ENCODE peak calls at places on chromosomes 3 and 15, in ten cellular contexts. H is HCT116, C is pancreas, Y is HepG2, X is uterus, E is cardiac muscle cell, Z is IMR-90, D is lung, Q is mammary epithelial cell, B is adrenal gland. W is an unnamed sample. For H3K4me1 and H3K27me3, the result is how much of the 10 kb centered on the place peaks cover.

GRCh38 chr3:70090322-70090913 is 90.9 kb downstream of the SAMMSON start:
- DNase-seq in H (no peak), Q (no peak), Y (no peak), E (peak), X (no peak), C (no peak), D (no peak), B (no peak), Z (peak), W (no peak)

GRCh38 chr3:112757197-112757596 is 89.5 kb downstream of the CD200R1L start:
- DNase-seq in X (no peak), Z (no peak), Q (peak), E (no peak), D (no peak), B (no peak), Y (no peak), H (no peak), C (no peak), W (peak)

GRCh38 chr15:90553248-90553745 is 23.6 kb downstream of the CRTC3 start:
- DNase-seq in B (peak), Z (peak), C (no peak), Q (no peak), X (peak), E (no peak), D (no peak), H (no peak), Y (no peak), W (no peak)

GRCh38 chr15:68313501-68314390 is 36.2 kb downstream of the FEM1B start:
- DNase-seq in Z (no peak), X (peak), E (no peak), B (peak), C (no peak), Y (no peak), H (no peak), Q (no peak), D (no peak), W (no peak)

GRCh38 chr15:35019401-35020327 is 31.6 kb upstream of the ZNF770 start:
- DNase-seq in D (peak), B (peak), Z (peak), E (no peak), Q (peak), Y (no peak), H (peak), X (peak), C (peak), W (peak)

GRCh38 chr15:41899854-41900442 is 6.1 kb upstream of the SPTBN5 start:
- DNase-seq in Q (no peak), Y (no peak), H (no peak), B (no peak), E (no peak), X (no peak), D (no peak), Z (no peak), C (no peak), W (no peak)

GRCh38 chr3:116000315-116000714 is 377.0 kb downstream of the GAP43 start:
- DNase-seq in Z (peak), Q (peak), D (no peak), Y (peak), B (peak), X (no peak), C (no peak), H (peak), E (no peak), W (peak)

GRCh38 chr3:169150874-169151273 is 512.6 kb downstream of the MECOM start:
- DNase-seq in E (no peak), Q (no peak), D (no peak), X (no peak), C (no peak), H (no peak), Z (peak), B (no peak), Y (no peak), W (no peak)

GRCh38 chr15:85482896-85483295 is 102.5 kb downstream of the AKAP13 start:
- DNase-seq in Y (no peak), X (peak), B (no peak), H (no peak), E (no peak), C (no peak), Q (peak), D (no peak), Z (peak), W (peak)

GRCh38 chr3:188397766-188398705 is 244.1 kb downstream of the LPP start:
- DNase-seq in H (no peak), Q (no peak), Z (no peak), Y (no peak), E (peak), C (no peak), B (no peak), X (no peak), D (no peak), W (no peak)

GRCh38 chr3:113148307-113148703 is 63.1 kb upstream of the BOC start:
- DNase-seq in E (no peak), C (no peak), Q (peak), X (peak), Y (no peak), H (no peak), B (no peak), D (no peak), Z (no peak), W (no peak)

GRCh38 chr15:95557226-95558046 is 773.1 kb upstream of the NR2F2 start:
- DNase-seq in D (no peak), Q (peak), X (peak), B (peak), Z (peak), Y (peak), C (no peak), E (no peak), H (peak), W (peak)

DNA sequence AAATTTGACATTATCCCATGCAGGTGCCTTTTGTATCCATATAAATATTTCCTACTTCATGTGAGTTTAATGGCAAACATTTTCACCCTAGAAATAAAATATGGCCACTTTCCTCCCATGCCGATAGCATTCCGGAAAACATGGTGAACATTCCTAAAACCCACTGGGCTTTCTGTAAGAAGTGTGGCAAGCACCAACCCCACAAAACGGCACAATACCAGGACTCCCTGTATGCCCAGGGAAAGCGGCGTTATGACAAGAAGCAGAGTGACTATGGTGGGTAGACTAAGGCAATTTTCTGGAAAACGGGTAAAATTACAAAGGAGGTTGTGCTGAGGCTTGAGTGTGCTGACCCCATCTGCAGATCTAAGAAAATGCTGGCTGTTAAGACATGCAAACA is 7.6 kb downstream of the ANXA2 start:
- DNase-seq in Y (no peak), H (no peak), C (no peak), B (no peak), Z (no peak), Q (no peak), E (no peak), D (no peak), X (no peak), W (no peak)
- H3K4me1 ChIP-seq in Y (half or more), H (half or more), C (under half), B (under half), Z (under half), Q (half or more), E (under half), D (under half), X (under half), W (under half)

GRCh38 chr3:14440531-14441239 is 38.3 kb downstream of the SLC6A6 start:
- DNase-seq in X (no peak), Z (peak), B (no peak), H (no peak), C (no peak), Y (no peak), Q (no peak), D (no peak), E (peak), W (no peak)

GRCh38 chr3:14438929-14439328 is 36.5 kb downstream of the SLC6A6 start:
- DNase-seq in C (no peak), Y (no peak), X (no peak), Q (no peak), D (no peak), B (no peak), Z (no peak), H (no peak), E (no peak), W (no peak)

GRCh38 chr3:14438262-14438661 is 35.9 kb downstream of the SLC6A6 start:
- DNase-seq in Y (no peak), Q (no peak), D (no peak), H (no peak), Z (no peak), B (no peak), C (no peak), X (no peak), E (no peak), W (no peak)

GRCh38 chr3:14440168-14440518 is 37.7 kb downstream of the SLC6A6 start:
- DNase-seq in D (no peak), X (no peak), E (no peak), B (no peak), Z (no peak), H (no peak), Y (no peak), C (no peak), Q (no peak), W (no peak)

DNA sequence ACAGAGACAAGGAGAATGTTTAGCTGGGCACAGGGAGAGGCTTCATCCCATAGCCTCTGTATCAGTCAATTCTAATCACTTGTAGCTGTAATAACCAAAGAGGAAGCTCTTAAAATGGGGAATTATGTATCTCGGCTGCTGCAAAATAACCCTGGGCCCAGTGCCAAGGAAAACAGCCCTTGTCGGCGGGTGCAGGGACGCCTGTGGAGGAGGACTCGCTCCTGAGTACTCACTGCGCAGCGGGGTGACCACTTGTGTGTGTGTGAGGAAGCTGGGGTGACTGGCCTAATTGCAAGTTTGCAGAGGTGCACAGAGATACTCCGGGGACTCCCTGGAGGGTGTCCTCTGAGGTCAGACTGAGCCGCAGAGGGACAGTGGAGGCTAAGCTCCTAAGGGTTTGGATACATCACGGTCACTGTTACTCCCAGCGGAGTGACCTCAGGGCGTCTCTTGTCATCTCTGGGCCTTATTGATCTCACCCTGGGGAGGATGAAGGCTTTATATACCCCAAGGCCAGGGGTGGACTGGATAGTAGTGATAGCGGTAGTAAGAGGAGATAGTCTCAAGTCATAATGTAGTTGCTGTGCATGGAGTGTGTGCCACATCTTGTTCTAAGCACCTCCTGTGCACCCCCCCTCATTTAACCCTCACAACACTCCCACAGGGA is 37.2 kb downstream of the SLC6A6 start:
- DNase-seq in B (peak), X (peak), Y (no peak), H (no peak), C (peak), E (no peak), D (peak), Q (no peak), Z (peak), W (no peak)
- TF ChIP-seq CTCF in B (no peak), X (no peak), Y (no peak), H (no peak), C (no peak), E (no peak), D (no peak), Q (no peak), Z (no peak), W (no peak)

GRCh38 chr15:79310612-79310984 is 314 bp upstream of the TMED3 start:
- DNase-seq in H (no peak), Y (peak), Z (peak), Q (peak), C (no peak), D (no peak), E (no peak), B (no peak), X (no peak), W (peak)

GRCh38 chr15:79310985-79311900 is at the start of gene TMED3:
- DNase-seq in H (peak), E (peak), Y (peak), Q (peak), B (peak), C (peak), Z (peak), X (peak), D (peak), W (peak)

GRCh38 chr15:79311901-79312553 is 1.1 kb downstream of the TMED3 start:
- DNase-seq in D (no peak), C (no peak), Y (no peak), Q (no peak), Z (no peak), E (no peak), X (no peak), H (no peak), B (no peak), W (no peak)

GRCh38 chr15:79307251-79307650 is 3.7 kb upstream of the TMED3 start:
- DNase-seq in Z (no peak), E (no peak), Y (no peak), B (no peak), H (no peak), Q (no peak), D (no peak), X (no peak), C (no peak), W (no peak)

DNA sequence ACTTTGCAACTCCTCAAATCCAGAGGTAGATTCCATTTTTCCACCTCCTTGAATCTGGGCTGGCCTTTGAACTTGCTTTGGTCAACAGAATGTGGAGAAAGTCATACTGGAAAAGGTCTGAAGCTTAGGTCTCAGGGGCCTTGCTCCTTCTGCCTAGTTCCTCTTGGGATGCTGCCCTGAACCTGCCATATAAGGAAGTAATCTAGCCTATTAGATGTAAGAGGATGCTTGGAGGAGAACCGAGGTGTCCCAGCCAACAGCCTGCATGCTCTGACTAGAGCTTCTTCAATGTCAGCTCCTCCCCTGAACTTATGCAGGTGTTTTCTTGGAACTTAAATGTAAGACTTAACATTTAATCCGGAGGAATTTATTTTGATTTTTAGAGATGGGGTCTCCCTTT is 2.0 kb upstream of the TMED3 start:
- DNase-seq in Z (no peak), D (no peak), X (no peak), E (no peak), Y (no peak), B (no peak), Q (no peak), C (no peak), H (no peak), W (no peak)
- H3K27me3 ChIP-seq in Z (under half), D (under half), X (under half), E (half or more), Y (under half), B (under half), Q (under half), C (under half), H (under half), W (half or more)

GRCh38 chr15:31446546-31446945 is 119.9 kb downstream of the KLF13 start:
- DNase-seq in D (peak), H (no peak), X (no peak), Z (no peak), E (no peak), B (no peak), Y (no peak), Q (no peak), C (no peak), W (no peak)

GRCh38 chr15:31442203-31443090 is 115.8 kb downstream of the KLF13 start:
- DNase-seq in D (no peak), H (no peak), E (no peak), Z (peak), C (no peak), Y (no peak), Q (peak), X (peak), B (no peak), W (peak)

GRCh38 chr15:31448635-31448979 is 122.0 kb downstream of the KLF13 start:
- DNase-seq in H (no peak), C (no peak), B (no peak), D (peak), Z (no peak), X (peak), Q (no peak), E (no peak), Y (no peak), W (no peak)

GRCh38 chr15:31447893-31448634 is 121.4 kb downstream of the KLF13 start:
- DNase-seq in Q (no peak), B (no peak), E (no peak), Y (no peak), D (no peak), X (no peak), Z (no peak), H (no peak), C (no peak), W (no peak)

DNA sequence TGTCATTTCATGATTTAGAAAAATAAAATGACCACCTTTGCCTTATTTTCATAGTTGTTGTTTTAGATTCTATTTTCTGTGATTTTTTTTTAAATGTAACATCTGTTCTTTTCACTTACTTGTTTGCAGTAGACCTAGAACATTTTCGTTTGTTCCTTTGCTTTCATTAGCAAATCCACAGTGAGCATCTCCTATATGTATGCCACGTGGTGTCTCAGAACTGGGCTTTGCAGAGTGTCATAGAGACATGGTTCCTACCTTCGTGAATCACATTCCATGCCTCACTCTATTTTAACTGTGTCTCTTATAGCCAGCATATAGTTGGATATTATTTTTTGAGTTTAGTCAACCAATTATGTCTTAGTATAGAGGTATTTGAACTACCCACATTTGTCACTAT is 118.2 kb downstream of the KLF13 start:
- DNase-seq in X (no peak), Q (no peak), B (no peak), E (no peak), Z (no peak), H (no peak), C (no peak), Y (no peak), D (no peak), W (no peak)
- H3K4me1 ChIP-seq in X (under half), Q (under half), B (under half), E (under half), Z (under half), H (under half), C (under half), Y (under half), D (under half), W (under half)

DNA sequence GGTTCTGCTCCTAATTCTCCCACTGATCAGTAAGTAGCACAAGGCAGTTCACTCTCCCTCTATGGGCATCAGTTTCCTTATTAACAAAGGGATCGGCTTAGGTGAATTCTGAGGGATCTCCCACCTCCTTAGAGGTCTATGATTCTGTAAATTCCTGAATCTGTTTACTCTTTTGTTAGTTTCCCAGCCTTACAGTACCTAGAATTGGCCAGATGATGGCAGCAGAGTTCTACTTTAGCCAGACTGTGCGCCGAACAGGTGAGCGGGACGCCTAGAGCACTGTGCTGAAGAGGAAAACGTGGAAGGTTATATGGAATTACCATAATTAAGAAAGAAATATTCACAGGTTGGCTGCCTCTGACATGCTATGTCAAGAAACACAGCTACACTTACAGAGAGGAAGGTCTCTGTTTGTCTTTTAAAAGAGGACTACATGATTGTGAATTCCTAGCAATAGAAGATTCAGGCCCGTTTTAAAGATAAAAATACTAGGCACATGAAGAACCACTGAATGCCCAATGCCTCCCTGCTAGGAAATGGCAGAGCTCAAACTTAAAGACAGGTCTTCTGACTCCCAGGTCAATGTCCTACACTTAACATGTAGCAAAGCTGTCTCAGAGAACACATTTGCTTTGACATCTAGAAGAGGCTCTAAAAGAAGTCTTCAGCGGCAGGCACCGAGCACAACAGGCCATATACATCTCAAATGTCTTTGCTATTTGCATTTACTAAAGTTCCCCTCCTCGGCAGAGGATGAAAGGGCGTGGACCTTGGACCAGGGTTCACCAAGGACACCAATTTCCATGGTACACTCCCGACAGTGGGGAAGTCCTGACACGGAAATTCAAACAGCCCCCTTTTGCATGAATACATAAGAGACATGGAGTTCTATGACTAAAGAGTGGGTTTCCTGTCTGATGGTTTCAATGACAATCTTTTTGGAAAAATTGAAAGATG is 259.8 kb downstream of the FGF12 start:
- DNase-seq in H (peak), B (peak), C (peak), Q (peak), D (peak), Z (peak), X (peak), E (peak), Y (peak), W (peak)
- TF ChIP-seq CTCF in H (peak), B (peak), C (peak), Q (peak), D (peak), Z (peak), X (peak), E (peak), Y (peak), W (peak)

GRCh38 chr3:39809995-39810595 is 686 bp downstream of the MYRIP start:
- DNase-seq in X (no peak), Q (no peak), Z (no peak), D (no peak), B (no peak), Y (no peak), E (peak), H (no peak), C (peak), W (no peak)
- H3K27me3 ChIP-seq in X (under half), Q (under half), Z (under half), D (under half), B (under half), Y (under half), E (half or more), H (under half), C (under half), W (half or more)

GRCh38 chr15:101198031-101198430 is 53.8 kb downstream of the CHSY1 start:
- DNase-seq in B (no peak), D (no peak), H (no peak), C (no peak), Y (no peak), Q (no peak), Z (no peak), E (no peak), X (no peak), W (no peak)
- H3K4me1 ChIP-seq in B (under half), D (under half), H (under half), C (under half), Y (under half), Q (under half), Z (under half), E (under half), X (under half), W (under half)

GRCh38 chr15:36278219-36278618 is 301.2 kb upstream of the CDIN1 start:
- DNase-seq in X (no peak), H (no peak), B (no peak), E (no peak), Y (no peak), C (no peak), D (no peak), Z (peak), Q (peak), W (no peak)
- TF ChIP-seq CTCF in X (no peak), H (no peak), B (no peak), E (peak), Y (no peak), C (no peak), D (no peak), Z (peak), Q (peak), W (peak)

GRCh38 chr15:89442155-89442554 is 54.2 kb downstream of the RHCG start:
- DNase-seq in Y (no peak), Q (no peak), H (no peak), C (no peak), D (no peak), X (no peak), Z (no peak), B (no peak), E (no peak), W (no peak)
- H3K27me3 ChIP-seq in Y (under half), Q (under half), H (under half), C (under half), D (under half), X (under half), Z (half or more), B (under half), E (under half), W (under half)

W was measured in foreskin keratinocyte.